ENCODE peak calls at places on chromosome 13, in five cellular contexts. N is pancreas, E is HFF-Myc, M is GM23338, Z is SK-N-SH. S is an unnamed sample.

GRCh38 chr13:43122706-43123268 is 99.4 kb downstream of the DNAJC15 start:
- DNase-seq in N (no peak), E (no peak), M (no peak), Z (peak), S (no peak)

GRCh38 chr13:103315701-103316100 is 249.5 kb upstream of the SLC10A2 start:
- DNase-seq in N (no peak), E (no peak), M (no peak), Z (no peak), S (peak)

GRCh38 chr13:100694722-100695644 is 20.4 kb upstream of the TMTC4 start:
- DNase-seq in N (peak), E (no peak), M (peak), Z (peak), S (peak)

GRCh38 chr13:46640843-46641242 is 87.9 kb downstream of the LRCH1 start:
- DNase-seq in N (no peak), E (no peak), M (no peak), Z (no peak), S (peak)

GRCh38 chr13:79398915-79399314 is 7.1 kb downstream of the RBM26 start:
- DNase-seq in N (no peak), E (no peak), M (no peak), Z (no peak), S (peak)

GRCh38 chr13:70795484-70795883 is 687.2 kb upstream of the KLHL1 start:
- DNase-seq in N (no peak), E (no peak), M (no peak), Z (peak), S (no peak)

GRCh38 chr13:109180905-109181425 is 551.6 kb downstream of the MYO16 start:
- DNase-seq in N (no peak), E (peak), M (peak), Z (no peak), S (peak)

GRCh38 chr13:102089722-102090121 is 312.1 kb downstream of the FGF14 start:
- DNase-seq in N (no peak), E (no peak), M (no peak), Z (no peak), S (no peak)

GRCh38 chr13:26882731-26883130 is 122.1 kb upstream of the GPR12 start:
- DNase-seq in N (no peak), E (no peak), M (no peak), Z (no peak), S (no peak)

GRCh38 chr13:46492946-46493345 is 60.0 kb upstream of the LRCH1 start:
- DNase-seq in N (peak), E (no peak), M (peak), Z (peak), S (peak)

GRCh38 chr13:97058417-97058816 is 64.1 kb upstream of the OXGR1 start:
- DNase-seq in N (no peak), E (no peak), M (no peak), Z (no peak), S (no peak)

GRCh38 chr13:29756506-29756905 is 93.9 kb downstream of the UBL3 start:
- DNase-seq in N (no peak), E (no peak), M (no peak), Z (no peak), S (no peak)

GRCh38 chr13:25911020-25911419 is 140.8 kb downstream of the SHISA2 start:
- DNase-seq in N (no peak), E (no peak), M (peak), Z (no peak), S (no peak)

GRCh38 chr13:92225861-92226260 is 827.4 kb downstream of the GPC5 start:
- DNase-seq in N (no peak), E (no peak), M (no peak), Z (no peak), S (no peak)

GRCh38 chr13:75829874-75830273 is 193.7 kb downstream of the LMO7 start:
- DNase-seq in N (no peak), E (no peak), M (no peak), Z (no peak), S (no peak)
- H3K4me3 ChIP-seq in N (no peak), E (no peak), M (no peak), Z (no peak), S (no peak)

GRCh38 chr13:23432589-23432988 is 913 bp downstream of the SACS start:
- DNase-seq in N (no peak), E (no peak), M (no peak), Z (no peak), S (no peak)
- H3K4me3 ChIP-seq in N (peak), E (peak), M (peak), Z (peak), S (no peak)

DNA sequence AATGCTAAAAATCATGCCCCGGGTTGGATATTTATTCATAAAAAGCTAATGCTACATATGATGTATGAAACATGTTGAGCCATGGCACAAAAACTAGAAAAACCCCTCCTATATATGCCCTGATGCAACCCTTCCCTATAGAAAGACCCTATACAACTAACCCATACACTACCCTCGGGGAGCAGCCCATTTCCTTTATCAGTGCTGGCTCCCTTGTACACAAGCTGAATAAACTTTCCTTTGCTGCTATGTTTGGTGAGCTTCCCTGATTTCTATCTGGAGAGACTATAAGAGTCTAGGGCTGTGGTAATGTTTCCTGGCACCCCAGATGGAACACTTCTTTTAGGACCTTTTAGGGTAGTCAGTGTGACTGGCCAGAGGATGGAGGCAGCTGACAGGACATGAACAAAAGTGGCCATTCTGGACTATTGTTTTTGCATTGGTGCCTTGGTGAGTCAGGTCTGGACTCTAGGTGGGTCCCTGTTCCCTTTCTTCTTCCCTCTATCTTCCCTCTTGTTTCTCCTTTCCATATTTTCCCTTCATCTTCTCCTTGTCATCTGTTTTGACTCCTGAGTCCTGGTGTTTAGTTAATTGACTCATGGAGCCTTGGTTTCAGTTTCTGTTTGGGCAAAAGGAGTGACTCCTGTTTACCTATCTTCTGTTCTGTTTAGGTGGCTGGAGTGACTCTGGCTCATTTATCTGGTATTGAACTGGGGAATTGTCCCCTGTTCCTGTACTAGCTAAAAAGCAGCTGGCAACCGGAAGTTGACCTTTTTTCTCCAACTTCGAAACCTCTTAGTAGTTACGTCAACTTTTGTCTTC is 1321.8 kb upstream of the PCDH9 start:
- DNase-seq in N (no peak), E (no peak), M (no peak), Z (no peak), S (no peak)
- H3K4me3 ChIP-seq in N (no peak), E (no peak), M (no peak), Z (no peak), S (no peak)

GRCh38 chr13:112105884-112106283 is 38.9 kb downstream of the SOX1 start:
- DNase-seq in N (no peak), E (no peak), M (peak), Z (no peak), S (no peak)
- H3K4me3 ChIP-seq in N (no peak), E (no peak), M (peak), Z (no peak), S (no peak)

DNA sequence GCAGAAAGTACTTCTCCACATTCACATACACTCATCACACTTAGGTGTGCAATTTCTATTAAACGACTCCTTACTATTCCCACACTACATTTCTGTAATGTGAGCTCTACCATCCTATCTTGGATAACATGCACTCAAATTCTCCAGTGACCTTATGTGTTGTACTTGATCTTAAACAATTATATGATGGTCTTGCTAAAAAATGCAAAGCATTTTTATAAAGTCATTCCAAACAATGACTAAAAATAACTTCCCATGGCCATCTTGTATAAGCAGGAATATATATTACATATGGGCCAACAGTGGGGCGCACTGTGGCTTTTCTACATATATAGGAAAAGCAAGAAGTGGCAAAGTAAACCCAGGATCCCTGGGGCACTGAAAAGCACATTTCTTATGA is 155.5 kb downstream of the FLT1 start:
- DNase-seq in N (no peak), E (no peak), M (no peak), Z (no peak), S (no peak)
- H3K4me3 ChIP-seq in N (no peak), E (no peak), M (no peak), Z (no peak), S (no peak)

GRCh38 chr13:41427700-41428099 is 29.6 kb upstream of the RGCC start:
- DNase-seq in N (no peak), E (no peak), M (no peak), Z (peak), S (no peak)
- H3K4me3 ChIP-seq in N (no peak), E (no peak), M (peak), Z (peak), S (no peak)

GRCh38 chr13:72304121-72304745 is 423.2 kb downstream of the MZT1 start:
- DNase-seq in N (no peak), E (no peak), M (no peak), Z (no peak), S (no peak)
- H3K4me3 ChIP-seq in N (no peak), E (no peak), M (no peak), Z (no peak), S (no peak)

S was measured in bronchial epithelial cell.